ENCODE peak calls at places on chromosomes 6 and 20, in five cellular contexts. One of them, this sample, is unnamed.

GRCh38 chr6:42498473-42499128 is 46.9 kb upstream of the TRERF1 start:
- DNase-seq in SK-N-SH: no peak
- DNase-seq in HepG2: peak
- DNase-seq in GM12878: no peak
- DNase-seq in K562: peak
- DNase-seq in this sample: no peak

GRCh38 chr6:30889138-30889885 is 5.0 kb downstream of the DDR1 start:
- DNase-seq in GM12878: no peak
- DNase-seq in SK-N-SH: peak
- DNase-seq in K562: no peak
- DNase-seq in HepG2: no peak
- DNase-seq in this sample: no peak

GRCh38 chr6:70706491-70707123 is 38.9 kb downstream of the SMAP1 start:
- DNase-seq in SK-N-SH: peak
- DNase-seq in GM12878: no peak
- DNase-seq in K562: peak
- DNase-seq in HepG2: peak
- DNase-seq in this sample: no peak

GRCh38 chr6:163231356-163232014 is 183.0 kb upstream of the QKI start:
- DNase-seq in SK-N-SH: no peak
- DNase-seq in GM12878: no peak
- DNase-seq in HepG2: no peak
- DNase-seq in K562: no peak
- DNase-seq in this sample: no peak

GRCh38 chr20:47558295-47558694 is 56.6 kb downstream of the NCOA3 start:
- DNase-seq in SK-N-SH: no peak
- DNase-seq in K562: no peak
- DNase-seq in GM12878: no peak
- DNase-seq in HepG2: no peak
- DNase-seq in this sample: no peak

GRCh38 chr6:114707081-114707480 is 364.3 kb upstream of the HS3ST5 start:
- DNase-seq in SK-N-SH: no peak
- DNase-seq in K562: no peak
- DNase-seq in GM12878: no peak
- DNase-seq in HepG2: no peak
- DNase-seq in this sample: no peak

GRCh38 chr6:2718334-2719052 is 32.2 kb downstream of the MYLK4 start:
- DNase-seq in GM12878: no peak
- DNase-seq in K562: no peak
- DNase-seq in HepG2: no peak
- DNase-seq in SK-N-SH: no peak
- DNase-seq in this sample: no peak

GRCh38 chr6:63740709-63741108 is 105.1 kb downstream of the PHF3 start:
- DNase-seq in GM12878: no peak
- DNase-seq in HepG2: no peak
- DNase-seq in SK-N-SH: no peak
- DNase-seq in K562: no peak
- DNase-seq in this sample: no peak

GRCh38 chr6:47729019-47729418 is 30.6 kb downstream of the ADGRF4 start:
- DNase-seq in HepG2: no peak
- DNase-seq in K562: no peak
- DNase-seq in GM12878: no peak
- DNase-seq in SK-N-SH: no peak
- DNase-seq in this sample: no peak

GRCh38 chr6:138089325-138089724 is 17.9 kb downstream of the PERP start:
- DNase-seq in HepG2: no peak
- DNase-seq in GM12878: no peak
- DNase-seq in K562: no peak
- DNase-seq in SK-N-SH: no peak
- DNase-seq in this sample: no peak

GRCh38 chr20:8331740-8332412 is 199.8 kb downstream of the PLCB1 start:
- DNase-seq in GM12878: no peak
- DNase-seq in K562: no peak
- DNase-seq in HepG2: peak
- DNase-seq in SK-N-SH: no peak
- DNase-seq in this sample: no peak

GRCh38 chr20:44309763-44310663 is 989 bp downstream of the FITM2 start:
- DNase-seq in GM12878: no peak
- DNase-seq in K562: peak
- DNase-seq in HepG2: no peak
- DNase-seq in SK-N-SH: no peak
- DNase-seq in this sample: peak

GRCh38 chr20:6026051-6026450 is 27.8 kb downstream of the LRRN4 start:
- DNase-seq in K562: no peak
- DNase-seq in HepG2: no peak
- DNase-seq in SK-N-SH: no peak
- DNase-seq in GM12878: no peak
- DNase-seq in this sample: no peak

GRCh38 chr6:77092971-77093370 is 370.3 kb downstream of the HTR1B start:
- DNase-seq in HepG2: no peak
- DNase-seq in SK-N-SH: no peak
- DNase-seq in GM12878: no peak
- DNase-seq in K562: no peak
- DNase-seq in this sample: no peak

GRCh38 chr6:40328376-40328987 is 258.7 kb downstream of the LRFN2 start:
- DNase-seq in SK-N-SH: peak
- DNase-seq in HepG2: no peak
- DNase-seq in K562: peak
- DNase-seq in GM12878: no peak
- DNase-seq in this sample: no peak

GRCh38 chr6:150169609-150170008 is 26.8 kb downstream of the PPP1R14C start:
- DNase-seq in SK-N-SH: no peak
- DNase-seq in HepG2: no peak
- DNase-seq in K562: peak
- DNase-seq in GM12878: no peak
- DNase-seq in this sample: no peak

GRCh38 chr6:155854787-155855186 is 399.1 kb upstream of the NOX3 start:
- DNase-seq in HepG2: no peak
- DNase-seq in GM12878: no peak
- DNase-seq in SK-N-SH: no peak
- DNase-seq in K562: no peak
- DNase-seq in this sample: no peak

GRCh38 chr6:148887181-148887580 is 140.4 kb downstream of the UST start:
- DNase-seq in HepG2: no peak
- DNase-seq in K562: no peak
- DNase-seq in GM12878: no peak
- DNase-seq in SK-N-SH: no peak
- DNase-seq in this sample: no peak

GRCh38 chr20:61922411-61922810 is 143.3 kb downstream of the TAF4 start:
- DNase-seq in K562: no peak
- DNase-seq in SK-N-SH: no peak
- DNase-seq in GM12878: no peak
- DNase-seq in HepG2: no peak
- DNase-seq in this sample: no peak

GRCh38 chr6:14476793-14477531 is 359.4 kb downstream of the CD83 start:
- DNase-seq in GM12878: no peak
- DNase-seq in K562: peak
- DNase-seq in SK-N-SH: no peak
- DNase-seq in HepG2: no peak
- DNase-seq in this sample: no peak

GRCh38 chr6:105675715-105676397 is 273.0 kb upstream of the PREP start:
- DNase-seq in SK-N-SH: peak
- DNase-seq in GM12878: no peak
- DNase-seq in HepG2: no peak
- DNase-seq in K562: no peak
- DNase-seq in this sample: no peak

GRCh38 chr6:18742406-18742805 is 355.3 kb downstream of the RNF144B start:
- DNase-seq in SK-N-SH: no peak
- DNase-seq in HepG2: no peak
- DNase-seq in GM12878: no peak
- DNase-seq in K562: no peak
- DNase-seq in this sample: no peak

GRCh38 chr6:29051680-29052079 is 6.7 kb upstream of the OR2W1 start:
- DNase-seq in HepG2: no peak
- DNase-seq in K562: no peak
- DNase-seq in SK-N-SH: no peak
- DNase-seq in GM12878: no peak
- DNase-seq in this sample: no peak

GRCh38 chr20:34628026-34628425 is 48.9 kb downstream of the PIGU start:
- DNase-seq in K562: no peak
- DNase-seq in SK-N-SH: no peak
- DNase-seq in GM12878: no peak
- DNase-seq in HepG2: no peak
- DNase-seq in this sample: no peak

GRCh38 chr6:53044071-53044470 is 21.1 kb upstream of the FBXO9 start:
- DNase-seq in HepG2: no peak
- DNase-seq in K562: no peak
- DNase-seq in SK-N-SH: no peak
- DNase-seq in GM12878: no peak
- DNase-seq in this sample: no peak

GRCh38 chr6:130961148-130961547 is 101.9 kb downstream of the EPB41L2 start:
- DNase-seq in SK-N-SH: no peak
- DNase-seq in GM12878: peak
- DNase-seq in K562: no peak
- DNase-seq in HepG2: no peak
- DNase-seq in this sample: no peak

GRCh38 chr20:16562259-16562658 is 11.0 kb downstream of the KIF16B start:
- DNase-seq in SK-N-SH: no peak
- DNase-seq in K562: no peak
- DNase-seq in GM12878: no peak
- DNase-seq in HepG2: no peak
- DNase-seq in this sample: no peak

GRCh38 chr20:56873836-56874235 is 244.7 kb downstream of the TFAP2C start:
- DNase-seq in SK-N-SH: no peak
- DNase-seq in GM12878: no peak
- DNase-seq in HepG2: no peak
- DNase-seq in K562: no peak
- DNase-seq in this sample: no peak

GRCh38 chr20:56870271-56870670 is 241.2 kb downstream of the TFAP2C start:
- DNase-seq in K562: no peak
- DNase-seq in GM12878: no peak
- DNase-seq in HepG2: no peak
- DNase-seq in SK-N-SH: no peak
- DNase-seq in this sample: no peak

GRCh38 chr20:56872620-56873458 is 243.7 kb downstream of the TFAP2C start:
- DNase-seq in HepG2: no peak
- DNase-seq in K562: no peak
- DNase-seq in GM12878: no peak
- DNase-seq in SK-N-SH: no peak
- DNase-seq in this sample: no peak

GRCh38 chr20:56875052-56875663 is 246.1 kb downstream of the TFAP2C start:
- DNase-seq in GM12878: no peak
- DNase-seq in SK-N-SH: no peak
- DNase-seq in HepG2: no peak
- DNase-seq in K562: no peak
- DNase-seq in this sample: no peak

DNA sequence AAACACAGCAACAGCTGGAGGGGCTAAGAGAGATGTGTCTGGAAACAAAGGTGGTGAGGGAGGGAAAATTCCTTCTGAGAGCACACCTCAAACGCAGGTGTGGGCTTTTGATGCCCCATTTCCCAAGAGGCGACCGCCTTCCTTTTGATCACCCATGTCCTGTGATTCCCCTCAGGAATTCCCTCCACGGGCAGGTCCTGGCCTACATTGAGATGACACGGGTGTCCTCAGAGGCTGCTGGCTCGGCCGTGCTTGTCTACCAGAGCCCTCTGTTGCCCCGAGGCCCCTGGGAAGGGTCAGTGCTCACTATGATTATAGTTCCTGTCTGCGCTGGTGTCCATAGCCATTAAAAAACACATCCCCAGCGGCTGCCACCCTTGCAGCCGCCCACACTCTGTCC is 242.6 kb downstream of the TFAP2C start:
- DNase-seq in GM12878: no peak
- DNase-seq in SK-N-SH: no peak
- DNase-seq in HepG2: no peak
- DNase-seq in K562: no peak
- DNase-seq in this sample: no peak
- TF ChIP-seq REST in GM12878: no peak
- TF ChIP-seq REST in SK-N-SH: no peak
- TF ChIP-seq REST in HepG2: no peak
- TF ChIP-seq REST in K562: no peak
- TF ChIP-seq REST in this sample: no peak

DNA sequence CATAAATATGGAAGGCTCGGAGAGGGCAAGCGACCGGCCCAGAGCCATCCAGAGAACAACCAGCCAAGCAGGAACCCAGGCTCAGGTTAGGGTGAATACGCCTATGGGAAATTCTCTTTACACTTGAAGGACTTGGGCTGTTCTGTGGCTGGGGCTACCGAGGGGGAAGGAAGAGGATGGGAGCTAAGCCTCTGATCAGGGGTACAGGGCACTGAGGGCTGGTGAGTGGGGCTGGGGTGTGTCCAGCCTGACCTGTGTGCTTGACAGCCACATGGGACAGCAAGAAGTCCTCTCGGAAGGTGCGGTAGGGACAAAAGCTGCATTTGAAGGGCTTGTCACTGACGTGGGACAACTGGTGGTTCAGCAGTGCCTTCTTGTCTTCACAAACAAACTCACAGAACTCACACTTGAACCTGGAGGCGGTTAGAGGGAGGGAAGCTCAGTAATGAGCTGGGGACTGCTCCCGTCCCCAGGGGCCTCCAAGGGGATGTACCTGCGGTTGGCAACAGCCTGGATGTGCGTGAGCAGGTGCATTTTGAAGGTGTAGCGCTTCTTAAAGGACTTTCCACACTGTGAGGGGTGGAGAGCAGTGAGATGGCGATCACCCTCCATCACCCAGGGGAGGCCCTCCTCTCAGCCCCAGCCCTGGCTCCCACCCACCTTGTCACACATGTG is 11.9 kb downstream of the ZNF335 start:
- DNase-seq in SK-N-SH: no peak
- DNase-seq in GM12878: peak
- DNase-seq in K562: no peak
- DNase-seq in HepG2: no peak
- DNase-seq in this sample: no peak
- TF ChIP-seq GABPA in SK-N-SH: no peak
- TF ChIP-seq GABPA in GM12878: no peak
- TF ChIP-seq GABPA in K562: no peak
- TF ChIP-seq GABPA in HepG2: no peak
- TF ChIP-seq GABPA in this sample: no peak

GRCh38 chr6:38039497-38039896 is 220.0 kb downstream of the ZFAND3 start:
- DNase-seq in K562: no peak
- DNase-seq in HepG2: no peak
- DNase-seq in SK-N-SH: no peak
- DNase-seq in GM12878: no peak
- DNase-seq in this sample: no peak

GRCh38 chr6:38034269-38034914 is 214.9 kb downstream of the ZFAND3 start:
- DNase-seq in HepG2: peak
- DNase-seq in SK-N-SH: no peak
- DNase-seq in K562: peak
- DNase-seq in GM12878: no peak
- DNase-seq in this sample: no peak

GRCh38 chr6:38040254-38040653 is 220.7 kb downstream of the ZFAND3 start:
- DNase-seq in SK-N-SH: no peak
- DNase-seq in HepG2: no peak
- DNase-seq in K562: no peak
- DNase-seq in GM12878: no peak
- DNase-seq in this sample: no peak

GRCh38 chr6:38033442-38033982 is 214.0 kb downstream of the ZFAND3 start:
- DNase-seq in K562: no peak
- DNase-seq in SK-N-SH: no peak
- DNase-seq in GM12878: no peak
- DNase-seq in HepG2: no peak
- DNase-seq in this sample: no peak

GRCh38 chr6:38035478-38035877 is 216.0 kb downstream of the ZFAND3 start:
- DNase-seq in K562: no peak
- DNase-seq in HepG2: no peak
- DNase-seq in SK-N-SH: no peak
- DNase-seq in GM12878: no peak
- DNase-seq in this sample: no peak
- TF ChIP-seq REST in K562: no peak
- TF ChIP-seq REST in HepG2: no peak
- TF ChIP-seq REST in SK-N-SH: no peak
- TF ChIP-seq REST in GM12878: no peak
- TF ChIP-seq REST in this sample: no peak

GRCh38 chr6:113364781-113365545 is 492.2 kb upstream of the MARCKS start:
- DNase-seq in HepG2: peak
- DNase-seq in GM12878: no peak
- DNase-seq in K562: no peak
- DNase-seq in SK-N-SH: no peak
- DNase-seq in this sample: no peak
- TF ChIP-seq GABPA in HepG2: no peak
- TF ChIP-seq GABPA in GM12878: no peak
- TF ChIP-seq GABPA in K562: no peak
- TF ChIP-seq GABPA in SK-N-SH: no peak
- TF ChIP-seq GABPA in this sample: no peak

This sample was measured in HL-60.